ENCODE peak calls at places on chromosomes 13 and 19, in seven cellular contexts. One of them, this sample, is unnamed.

GRCh38 chr13:25001807-25002206 is 94.1 kb upstream of the PABPC3 start:
- DNase-seq in neuronal stem cell: no peak
- DNase-seq in frontal cortex: no peak
- DNase-seq in colonic mucosa: no peak
- DNase-seq in CD14-positive monocyte: no peak
- DNase-seq in mesothelial cell of epicardium: no peak
- DNase-seq in fibroblast of mammary gland: no peak
- DNase-seq in this sample: no peak

GRCh38 chr13:35824395-35824794 is 306.8 kb downstream of the DCLK1 start:
- DNase-seq in mesothelial cell of epicardium: no peak
- DNase-seq in fibroblast of mammary gland: no peak
- DNase-seq in neuronal stem cell: no peak
- DNase-seq in colonic mucosa: no peak
- DNase-seq in CD14-positive monocyte: no peak
- DNase-seq in frontal cortex: no peak
- DNase-seq in this sample: no peak

GRCh38 chr19:47430041-47430802 is 10.9 kb upstream of the MEIS3 start:
- DNase-seq in frontal cortex: no peak
- DNase-seq in colonic mucosa: peak
- DNase-seq in CD14-positive monocyte: no peak
- DNase-seq in fibroblast of mammary gland: peak
- DNase-seq in neuronal stem cell: no peak
- DNase-seq in mesothelial cell of epicardium: no peak
- DNase-seq in this sample: no peak

GRCh38 chr13:99191336-99191899 is 9.2 kb upstream of the UBAC2 start:
- DNase-seq in colonic mucosa: peak
- DNase-seq in fibroblast of mammary gland: no peak
- DNase-seq in neuronal stem cell: no peak
- DNase-seq in CD14-positive monocyte: no peak
- DNase-seq in mesothelial cell of epicardium: no peak
- DNase-seq in frontal cortex: no peak
- DNase-seq in this sample: no peak

GRCh38 chr13:35722438-35723060 is 246.1 kb upstream of the MAB21L1 start:
- DNase-seq in CD14-positive monocyte: no peak
- DNase-seq in colonic mucosa: no peak
- DNase-seq in frontal cortex: no peak
- DNase-seq in mesothelial cell of epicardium: no peak
- DNase-seq in fibroblast of mammary gland: no peak
- DNase-seq in neuronal stem cell: no peak
- DNase-seq in this sample: no peak

GRCh38 chr19:55253842-55254624 is 4.8 kb downstream of the PPP6R1 start:
- DNase-seq in neuronal stem cell: no peak
- DNase-seq in fibroblast of mammary gland: no peak
- DNase-seq in frontal cortex: no peak
- DNase-seq in colonic mucosa: no peak
- DNase-seq in mesothelial cell of epicardium: no peak
- DNase-seq in CD14-positive monocyte: peak
- DNase-seq in this sample: no peak

GRCh38 chr19:13211426-13212308 is 61.5 kb downstream of the IER2 start:
- DNase-seq in colonic mucosa: no peak
- DNase-seq in mesothelial cell of epicardium: no peak
- DNase-seq in frontal cortex: no peak
- DNase-seq in CD14-positive monocyte: no peak
- DNase-seq in fibroblast of mammary gland: no peak
- DNase-seq in neuronal stem cell: no peak
- DNase-seq in this sample: no peak

GRCh38 chr13:56189439-56189838 is 951.3 kb upstream of the PRR20A start:
- DNase-seq in frontal cortex: no peak
- DNase-seq in colonic mucosa: no peak
- DNase-seq in neuronal stem cell: no peak
- DNase-seq in fibroblast of mammary gland: no peak
- DNase-seq in CD14-positive monocyte: no peak
- DNase-seq in mesothelial cell of epicardium: no peak
- DNase-seq in this sample: no peak

GRCh38 chr19:13282486-13283065 is 132.4 kb downstream of the IER2 start:
- DNase-seq in fibroblast of mammary gland: no peak
- DNase-seq in mesothelial cell of epicardium: no peak
- DNase-seq in neuronal stem cell: no peak
- DNase-seq in frontal cortex: no peak
- DNase-seq in colonic mucosa: no peak
- DNase-seq in CD14-positive monocyte: no peak
- DNase-seq in this sample: no peak

GRCh38 chr19:48749571-48750198 is 2.8 kb downstream of the FUT1 start:
- DNase-seq in mesothelial cell of epicardium: no peak
- DNase-seq in frontal cortex: peak
- DNase-seq in colonic mucosa: no peak
- DNase-seq in CD14-positive monocyte: no peak
- DNase-seq in fibroblast of mammary gland: no peak
- DNase-seq in neuronal stem cell: no peak
- DNase-seq in this sample: no peak

GRCh38 chr13:38849316-38849715 is 141.3 kb downstream of the STOML3 start:
- DNase-seq in neuronal stem cell: no peak
- DNase-seq in CD14-positive monocyte: no peak
- DNase-seq in frontal cortex: no peak
- DNase-seq in colonic mucosa: no peak
- DNase-seq in fibroblast of mammary gland: peak
- DNase-seq in mesothelial cell of epicardium: no peak
- DNase-seq in this sample: no peak

GRCh38 chr13:102035969-102036368 is 365.9 kb downstream of the FGF14 start:
- DNase-seq in fibroblast of mammary gland: no peak
- DNase-seq in CD14-positive monocyte: no peak
- DNase-seq in frontal cortex: no peak
- DNase-seq in neuronal stem cell: no peak
- DNase-seq in colonic mucosa: no peak
- DNase-seq in mesothelial cell of epicardium: no peak
- DNase-seq in this sample: no peak

GRCh38 chr13:44309771-44310767 is 63.6 kb upstream of the SERP2 start:
- DNase-seq in neuronal stem cell: no peak
- DNase-seq in fibroblast of mammary gland: peak
- DNase-seq in CD14-positive monocyte: no peak
- DNase-seq in frontal cortex: no peak
- DNase-seq in mesothelial cell of epicardium: no peak
- DNase-seq in colonic mucosa: peak
- DNase-seq in this sample: no peak

GRCh38 chr13:23859455-23859854 is 29.7 kb downstream of the MIPEP start:
- DNase-seq in mesothelial cell of epicardium: no peak
- DNase-seq in CD14-positive monocyte: no peak
- DNase-seq in neuronal stem cell: no peak
- DNase-seq in frontal cortex: no peak
- DNase-seq in colonic mucosa: no peak
- DNase-seq in fibroblast of mammary gland: no peak
- DNase-seq in this sample: no peak